ENCODE peak calls at places on chromosomes 5 and 9, in ten cellular contexts. F is Peyer's patch, D is ovary, Y is transverse colon, G is HepG2, K is body of pancreas, O is breast epithelium, U is HCT116, X is H1, B is tibial nerve. A is an unnamed sample.

GRCh38 chr9:110890416-110890815 is 147.9 kb downstream of the LPAR1 start:
- DNase-seq in F (no peak), D (no peak), Y (no peak), G (no peak), K (no peak), O (no peak), U (no peak), X (no peak), B (no peak), A (no peak)

GRCh38 chr5:41835625-41836024 is 34.6 kb downstream of the OXCT1 start:
- DNase-seq in F (no peak), D (peak), Y (no peak), G (no peak), K (no peak), O (no peak), U (peak), X (no peak), B (peak), A (no peak)

GRCh38 chr5:103375356-103375755 is 116.8 kb downstream of the MACIR start:
- DNase-seq in F (no peak), D (no peak), Y (no peak), G (no peak), K (no peak), O (no peak), U (no peak), X (no peak), B (no peak), A (no peak)

GRCh38 chr9:83062011-83062652 is 810 bp downstream of the RASEF start:
- DNase-seq in F (no peak), D (no peak), Y (peak), G (no peak), K (peak), O (peak), U (no peak), X (peak), B (no peak), A (no peak)

GRCh38 chr5:179330186-179330900 is 14.9 kb downstream of the ADAMTS2 start:
- DNase-seq in F (no peak), D (no peak), Y (no peak), G (no peak), K (no peak), O (no peak), U (no peak), X (no peak), B (no peak), A (no peak)

GRCh38 chr9:33782395-33783152 is 12.8 kb upstream of the PRSS3 start:
- DNase-seq in F (no peak), D (no peak), Y (no peak), G (no peak), K (no peak), O (no peak), U (no peak), X (no peak), B (no peak), A (no peak)

GRCh38 chr5:143836161-143836725 is 24.3 kb downstream of the HMHB1 start:
- DNase-seq in F (no peak), D (no peak), Y (no peak), G (no peak), K (no peak), O (no peak), U (no peak), X (no peak), B (no peak), A (no peak)

GRCh38 chr9:128552744-128553221 is 396 bp downstream of the SPTAN1 start:
- DNase-seq in F (peak), D (peak), Y (peak), G (no peak), K (no peak), O (peak), U (no peak), X (peak), B (no peak), A (no peak)

GRCh38 chr5:20023686-20024085 is 35.7 kb upstream of the CDH18 start:
- DNase-seq in F (no peak), D (no peak), Y (no peak), G (no peak), K (no peak), O (no peak), U (no peak), X (no peak), B (no peak), A (no peak)

GRCh38 chr5:39138892-39139291 is 64.7 kb upstream of the RICTOR start:
- DNase-seq in F (no peak), D (no peak), Y (no peak), G (no peak), K (no peak), O (no peak), U (no peak), X (no peak), B (no peak), A (no peak)

GRCh38 chr9:128428644-128429504 is 8.2 kb downstream of the CERCAM start:
- DNase-seq in F (no peak), D (no peak), Y (no peak), G (no peak), K (no peak), O (no peak), U (no peak), X (no peak), B (no peak), A (no peak)

GRCh38 chr5:74684900-74685851 is at the start of gene HEXB:
- DNase-seq in F (peak), D (peak), Y (peak), G (peak), K (peak), O (peak), U (peak), X (peak), B (peak), A (peak)

GRCh38 chr5:79832911-79833310 is 143.3 kb downstream of the CMYA5 start:
- DNase-seq in F (no peak), D (no peak), Y (no peak), G (no peak), K (no peak), O (no peak), U (no peak), X (no peak), B (no peak), A (no peak)

GRCh38 chr9:136618578-136619547 is 43.9 kb upstream of the EGFL7 start:
- DNase-seq in F (peak), D (no peak), Y (peak), G (no peak), K (no peak), O (no peak), U (no peak), X (no peak), B (no peak), A (no peak)

GRCh38 chr9:5382479-5382878 is 42.8 kb upstream of the RLN1 start:
- DNase-seq in F (no peak), D (no peak), Y (no peak), G (no peak), K (no peak), O (no peak), U (no peak), X (no peak), B (no peak), A (no peak)

GRCh38 chr5:115456056-115456455 is 88.5 kb downstream of the FEM1C start:
- DNase-seq in F (no peak), D (no peak), Y (no peak), G (no peak), K (no peak), O (no peak), U (no peak), X (no peak), B (no peak), A (no peak)

GRCh38 chr5:86507574-86507973 is 110.2 kb upstream of the COX7C start:
- DNase-seq in F (no peak), D (no peak), Y (no peak), G (no peak), K (no peak), O (no peak), U (no peak), X (no peak), B (no peak), A (no peak)

GRCh38 chr9:33946779-33947535 is 101.7 kb downstream of the UBAP2 start:
- DNase-seq in F (no peak), D (no peak), Y (no peak), G (no peak), K (no peak), O (no peak), U (no peak), X (no peak), B (no peak), A (no peak)

GRCh38 chr9:88420227-88420626 is 32.0 kb downstream of the SPIN1 start:
- DNase-seq in F (no peak), D (no peak), Y (no peak), G (no peak), K (no peak), O (no peak), U (no peak), X (no peak), B (no peak), A (no peak)

GRCh38 chr5:109105631-109106267 is 304.0 kb downstream of the PJA2 start:
- DNase-seq in F (no peak), D (no peak), Y (no peak), G (no peak), K (no peak), O (no peak), U (no peak), X (no peak), B (peak), A (no peak)

DNA sequence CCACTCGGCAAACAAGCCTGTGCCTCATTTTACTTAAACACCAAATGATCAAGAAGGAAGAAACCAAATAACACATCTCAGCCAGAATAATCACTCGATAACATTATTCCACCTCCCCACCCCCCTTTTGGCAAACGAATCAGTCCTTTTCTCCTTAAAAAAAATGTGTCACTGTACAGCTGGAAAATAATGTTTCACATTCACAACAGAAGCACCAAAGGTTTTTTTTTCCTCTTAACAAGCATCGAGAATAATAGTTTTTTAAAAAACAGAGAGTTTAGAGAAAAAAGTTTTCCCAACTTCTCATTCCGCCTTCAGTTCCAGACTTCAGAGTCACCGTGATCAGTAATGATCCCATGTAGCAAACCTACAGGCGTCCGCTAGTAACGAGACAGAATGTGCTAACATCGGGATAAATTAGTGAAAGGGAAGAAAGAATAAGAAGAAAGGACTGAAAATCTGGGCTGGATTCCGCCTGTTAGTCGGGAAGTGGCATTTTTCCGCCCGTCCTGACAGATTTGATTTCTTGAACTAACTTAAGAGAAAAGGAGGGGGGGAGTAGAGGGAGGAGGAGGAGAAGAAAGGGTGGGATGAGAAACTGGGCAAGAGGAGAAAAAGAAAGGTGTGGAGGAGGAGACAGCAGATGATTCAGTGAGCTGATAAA is at the start of gene ZNF608:
- DNase-seq in F (no peak), D (peak), Y (peak), G (peak), K (peak), O (no peak), U (no peak), X (peak), B (peak), A (no peak)
- TF ChIP-seq POLR2A in F (no peak), D (no peak), Y (peak), G (no peak), K (no peak), O (peak), U (no peak), X (no peak), B (peak), A (no peak)

GRCh38 chr9:35733109-35733541 is 659 bp downstream of the CREB3 start:
- DNase-seq in F (no peak), D (no peak), Y (peak), G (peak), K (no peak), O (no peak), U (peak), X (peak), B (no peak), A (no peak)
- H3K27ac ChIP-seq in F (peak), D (peak), Y (peak), G (peak), K (peak), O (peak), U (peak), X (peak), B (peak), A (peak)

DNA sequence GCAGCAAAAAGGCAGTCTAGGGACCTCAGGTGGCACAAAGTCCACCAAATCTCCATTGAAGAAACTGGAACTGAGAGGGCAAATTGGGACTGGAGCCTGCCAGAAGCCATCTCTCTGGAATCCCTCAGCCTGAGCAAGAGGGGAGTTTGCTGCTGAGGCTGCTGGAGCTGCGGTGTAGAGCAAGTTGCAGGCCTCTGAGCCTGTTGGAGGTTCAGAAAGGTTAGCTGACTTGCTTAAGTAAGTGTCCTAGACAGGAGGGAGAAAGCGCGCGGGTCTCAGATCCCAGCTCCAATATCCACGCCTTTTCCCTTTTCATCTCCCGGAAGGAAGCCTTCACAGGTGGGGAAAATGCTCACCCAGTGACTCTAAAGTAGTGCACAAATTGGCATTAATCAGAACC is 1.4 kb upstream of the TGFBR1 start:
- DNase-seq in F (no peak), D (peak), Y (no peak), G (no peak), K (no peak), O (no peak), U (no peak), X (no peak), B (no peak), A (no peak)
- H3K4me3 ChIP-seq in F (no peak), D (no peak), Y (no peak), G (no peak), K (no peak), O (no peak), U (no peak), X (peak), B (no peak), A (peak)

GRCh38 chr5:150404121-150404990 is 8.4 kb downstream of the CD74 start:
- DNase-seq in F (no peak), D (no peak), Y (no peak), G (no peak), K (no peak), O (no peak), U (no peak), X (no peak), B (no peak), A (no peak)
- TF ChIP-seq POLR2A in F (no peak), D (no peak), Y (no peak), G (peak), K (no peak), O (no peak), U (no peak), X (no peak), B (no peak), A (no peak)

GRCh38 chr5:65906256-65906655 is 20.1 kb upstream of the ERBIN start:
- DNase-seq in F (no peak), D (no peak), Y (no peak), G (no peak), K (no peak), O (no peak), U (no peak), X (no peak), B (no peak), A (no peak)
- H3K27ac ChIP-seq in F (no peak), D (no peak), Y (no peak), G (no peak), K (no peak), O (no peak), U (no peak), X (no peak), B (no peak), A (no peak)

GRCh38 chr9:114369567-114370240 is 18.1 kb downstream of the AKNA start:
- DNase-seq in F (no peak), D (no peak), Y (no peak), G (no peak), K (no peak), O (no peak), U (no peak), X (no peak), B (no peak), A (no peak)

GRCh38 chr9:114371986-114372917 is 15.5 kb downstream of the AKNA start:
- DNase-seq in F (peak), D (no peak), Y (peak), G (no peak), K (no peak), O (no peak), U (no peak), X (no peak), B (no peak), A (no peak)

GRCh38 chr9:114371343-114371985 is 16.3 kb downstream of the AKNA start:
- DNase-seq in F (no peak), D (no peak), Y (no peak), G (no peak), K (no peak), O (no peak), U (no peak), X (no peak), B (no peak), A (no peak)

GRCh38 chr9:114370985-114371335 is 16.8 kb downstream of the AKNA start:
- DNase-seq in F (no peak), D (no peak), Y (no peak), G (no peak), K (no peak), O (no peak), U (no peak), X (no peak), B (no peak), A (no peak)

GRCh38 chr9:114370251-114370984 is 17.4 kb downstream of the AKNA start:
- DNase-seq in F (no peak), D (no peak), Y (no peak), G (no peak), K (no peak), O (no peak), U (no peak), X (peak), B (no peak), A (no peak)
- H3K4me3 ChIP-seq in F (no peak), D (no peak), Y (no peak), G (no peak), K (no peak), O (no peak), U (no peak), X (no peak), B (no peak), A (no peak)

GRCh38 chr9:93095205-93096130 is 549 bp upstream of the CARD19 start:
- DNase-seq in F (peak), D (peak), Y (peak), G (peak), K (peak), O (peak), U (peak), X (peak), B (peak), A (peak)
- TF ChIP-seq POLR2A in F (peak), D (peak), Y (peak), G (no peak), K (peak), O (peak), U (peak), X (peak), B (peak), A (peak)

GRCh38 chr9:131595771-131596743 is 50.7 kb downstream of the PRRT1B start:
- DNase-seq in F (no peak), D (no peak), Y (no peak), G (no peak), K (no peak), O (no peak), U (no peak), X (no peak), B (no peak), A (no peak)
- H3K27ac ChIP-seq in F (no peak), D (no peak), Y (no peak), G (no peak), K (no peak), O (no peak), U (no peak), X (no peak), B (peak), A (no peak)

GRCh38 chr5:5822729-5823257 is 400.3 kb downstream of the ICE1 start:
- DNase-seq in F (no peak), D (no peak), Y (no peak), G (no peak), K (no peak), O (no peak), U (no peak), X (no peak), B (no peak), A (no peak)

GRCh38 chr5:5826911-5827310 is 404.4 kb downstream of the ICE1 start:
- DNase-seq in F (no peak), D (no peak), Y (no peak), G (no peak), K (no peak), O (no peak), U (no peak), X (no peak), B (no peak), A (no peak)

GRCh38 chr5:5828619-5829018 is 406.1 kb downstream of the ICE1 start:
- DNase-seq in F (no peak), D (no peak), Y (no peak), G (peak), K (no peak), O (no peak), U (no peak), X (no peak), B (no peak), A (no peak)
- H3K4me3 ChIP-seq in F (no peak), D (no peak), Y (no peak), G (no peak), K (no peak), O (no peak), U (no peak), X (no peak), B (no peak), A (no peak)

DNA sequence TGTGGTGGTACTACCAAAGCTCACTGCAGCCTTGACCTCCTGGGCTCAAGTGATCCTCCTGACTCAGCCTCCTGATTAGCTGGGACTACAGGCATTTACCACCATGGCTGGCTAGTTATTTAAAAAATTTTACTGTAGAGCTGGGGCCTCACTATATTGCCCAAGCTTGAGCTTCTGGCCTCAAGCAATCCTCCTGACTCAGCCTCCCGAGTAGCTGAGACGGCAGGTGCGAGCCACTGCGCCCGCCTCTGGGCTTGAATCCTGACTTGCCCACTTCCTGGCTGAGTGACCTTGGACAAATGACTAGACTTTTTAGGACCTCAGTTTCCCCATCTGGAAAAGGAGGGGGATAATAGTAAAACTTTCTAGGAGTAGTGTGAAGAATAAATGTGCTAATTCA is 32.1 kb downstream of the NCS1 start:
- DNase-seq in F (no peak), D (no peak), Y (no peak), G (no peak), K (no peak), O (no peak), U (no peak), X (no peak), B (no peak), A (no peak)
- TF ChIP-seq POLR2A in F (no peak), D (no peak), Y (no peak), G (no peak), K (no peak), O (no peak), U (no peak), X (no peak), B (no peak), A (no peak)

A was measured in esophagus squamous epithelium.